ENCODE peak calls at places on chromosomes 1 and 21, in five cellular contexts. One of them, this sample, is unnamed. For H3K36me3, the result is how much of the 10 kb centered on the place peaks cover.

GRCh38 chr1:99544328-99544727 is 101.6 kb upstream of the PALMD start:
- DNase-seq in HCT116: no peak
- DNase-seq in upper lobe of left lung: no peak
- DNase-seq in GM12878: no peak
- DNase-seq in Panc1: no peak
- DNase-seq in this sample: no peak

GRCh38 chr1:54794401-54795099 is 6.6 kb downstream of the TTC22 start:
- DNase-seq in HCT116: no peak
- DNase-seq in upper lobe of left lung: no peak
- DNase-seq in GM12878: no peak
- DNase-seq in Panc1: no peak
- DNase-seq in this sample: no peak

GRCh38 chr1:21022279-21023040 is 154.2 kb downstream of the EIF4G3 start:
- DNase-seq in HCT116: peak
- DNase-seq in upper lobe of left lung: peak
- DNase-seq in GM12878: peak
- DNase-seq in Panc1: peak
- DNase-seq in this sample: no peak

GRCh38 chr1:24759492-24759891 is 14.2 kb downstream of the CLIC4 start:
- DNase-seq in HCT116: no peak
- DNase-seq in upper lobe of left lung: no peak
- DNase-seq in GM12878: no peak
- DNase-seq in Panc1: no peak
- DNase-seq in this sample: no peak

GRCh38 chr1:91777630-91778300 is 108.2 kb downstream of the TGFBR3 start:
- DNase-seq in HCT116: no peak
- DNase-seq in upper lobe of left lung: no peak
- DNase-seq in GM12878: no peak
- DNase-seq in Panc1: no peak
- DNase-seq in this sample: peak

GRCh38 chr1:224149733-224150132 is 33.3 kb upstream of the DEGS1 start:
- DNase-seq in HCT116: no peak
- DNase-seq in upper lobe of left lung: no peak
- DNase-seq in GM12878: no peak
- DNase-seq in Panc1: no peak
- DNase-seq in this sample: no peak

GRCh38 chr1:2199042-2199810 is 4.7 kb upstream of the FAAP20 start:
- DNase-seq in HCT116: peak
- DNase-seq in upper lobe of left lung: peak
- DNase-seq in GM12878: peak
- DNase-seq in Panc1: no peak
- DNase-seq in this sample: no peak

GRCh38 chr1:10721381-10722321 is 74.8 kb downstream of the CASZ1 start:
- DNase-seq in HCT116: no peak
- DNase-seq in upper lobe of left lung: no peak
- DNase-seq in GM12878: no peak
- DNase-seq in Panc1: no peak
- DNase-seq in this sample: no peak

GRCh38 chr1:85398391-85399064 is 66.4 kb downstream of the DDAH1 start:
- DNase-seq in HCT116: no peak
- DNase-seq in upper lobe of left lung: no peak
- DNase-seq in GM12878: no peak
- DNase-seq in Panc1: peak
- DNase-seq in this sample: no peak

GRCh38 chr1:228151170-228151513 is 1.4 kb downstream of the GJC2 start:
- DNase-seq in HCT116: no peak
- DNase-seq in upper lobe of left lung: no peak
- DNase-seq in GM12878: no peak
- DNase-seq in Panc1: no peak
- DNase-seq in this sample: no peak

GRCh38 chr1:19764848-19765247 is 34.9 kb downstream of the TMCO4 start:
- DNase-seq in HCT116: no peak
- DNase-seq in upper lobe of left lung: no peak
- DNase-seq in GM12878: no peak
- DNase-seq in Panc1: no peak
- DNase-seq in this sample: no peak

GRCh38 chr1:165827199-165828102 is at the start of gene UCK2:
- DNase-seq in HCT116: peak
- DNase-seq in upper lobe of left lung: peak
- DNase-seq in GM12878: no peak
- DNase-seq in Panc1: no peak
- DNase-seq in this sample: no peak

GRCh38 chr1:10793129-10793651 is 3.3 kb downstream of the CASZ1 start:
- DNase-seq in HCT116: no peak
- DNase-seq in upper lobe of left lung: no peak
- DNase-seq in GM12878: no peak
- DNase-seq in Panc1: peak
- DNase-seq in this sample: no peak

GRCh38 chr1:165495811-165496143 is 48.0 kb upstream of the LRRC52 start:
- DNase-seq in HCT116: no peak
- DNase-seq in upper lobe of left lung: no peak
- DNase-seq in GM12878: no peak
- DNase-seq in Panc1: no peak
- DNase-seq in this sample: no peak

GRCh38 chr1:43603004-43603403 is 46.9 kb upstream of the KDM4A start:
- DNase-seq in HCT116: no peak
- DNase-seq in upper lobe of left lung: no peak
- DNase-seq in GM12878: no peak
- DNase-seq in Panc1: no peak
- DNase-seq in this sample: no peak

GRCh38 chr1:66253330-66253921 is 280.5 kb upstream of the SGIP1 start:
- DNase-seq in HCT116: peak
- DNase-seq in upper lobe of left lung: no peak
- DNase-seq in GM12878: peak
- DNase-seq in Panc1: peak
- DNase-seq in this sample: no peak

GRCh38 chr1:207218512-207219352 is 102.7 kb upstream of the CD55 start:
- DNase-seq in HCT116: no peak
- DNase-seq in upper lobe of left lung: peak
- DNase-seq in GM12878: no peak
- DNase-seq in Panc1: no peak
- DNase-seq in this sample: no peak

GRCh38 chr1:154878371-154879355 is 8.6 kb upstream of the KCNN3 start:
- DNase-seq in HCT116: peak
- DNase-seq in upper lobe of left lung: peak
- DNase-seq in GM12878: no peak
- DNase-seq in Panc1: peak
- DNase-seq in this sample: no peak

GRCh38 chr1:107276247-107276646 is 135.4 kb downstream of the NTNG1 start:
- DNase-seq in HCT116: no peak
- DNase-seq in upper lobe of left lung: no peak
- DNase-seq in GM12878: no peak
- DNase-seq in Panc1: no peak
- DNase-seq in this sample: no peak

GRCh38 chr1:11802616-11802972 is 3.2 kb downstream of the MTHFR start:
- DNase-seq in HCT116: no peak
- DNase-seq in upper lobe of left lung: no peak
- DNase-seq in GM12878: no peak
- DNase-seq in Panc1: no peak
- DNase-seq in this sample: no peak

GRCh38 chr1:83942914-83943313 is 56.0 kb downstream of the TTLL7 start:
- DNase-seq in HCT116: no peak
- DNase-seq in upper lobe of left lung: no peak
- DNase-seq in GM12878: no peak
- DNase-seq in Panc1: no peak
- DNase-seq in this sample: no peak

GRCh38 chr1:43994794-43995790 is 3.7 kb downstream of the CCDC24 start:
- DNase-seq in HCT116: no peak
- DNase-seq in upper lobe of left lung: no peak
- DNase-seq in GM12878: no peak
- DNase-seq in Panc1: no peak
- DNase-seq in this sample: no peak

GRCh38 chr1:207804746-207805468 is 53.1 kb downstream of the CD46 start:
- DNase-seq in HCT116: no peak
- DNase-seq in upper lobe of left lung: no peak
- DNase-seq in GM12878: no peak
- DNase-seq in Panc1: no peak
- DNase-seq in this sample: no peak

GRCh38 chr1:164823486-164824279 is 264.7 kb downstream of the PBX1 start:
- DNase-seq in HCT116: no peak
- DNase-seq in upper lobe of left lung: no peak
- DNase-seq in GM12878: no peak
- DNase-seq in Panc1: no peak
- DNase-seq in this sample: no peak

GRCh38 chr1:220409751-220410370 is 118.1 kb upstream of the MARK1 start:
- DNase-seq in HCT116: no peak
- DNase-seq in upper lobe of left lung: no peak
- DNase-seq in GM12878: no peak
- DNase-seq in Panc1: no peak
- DNase-seq in this sample: no peak

GRCh38 chr1:98304888-98305287 is 356.6 kb upstream of the SNX7 start:
- DNase-seq in HCT116: no peak
- DNase-seq in upper lobe of left lung: no peak
- DNase-seq in GM12878: no peak
- DNase-seq in Panc1: no peak
- DNase-seq in this sample: no peak

GRCh38 chr21:25772680-25773079 is 37.9 kb downstream of the GABPA start:
- DNase-seq in HCT116: no peak
- DNase-seq in upper lobe of left lung: no peak
- DNase-seq in GM12878: no peak
- DNase-seq in Panc1: no peak
- DNase-seq in this sample: no peak

GRCh38 chr1:193181526-193181925 is 4.9 kb downstream of the B3GALT2 start:
- DNase-seq in HCT116: no peak
- DNase-seq in upper lobe of left lung: no peak
- DNase-seq in GM12878: no peak
- DNase-seq in Panc1: no peak
- DNase-seq in this sample: no peak

GRCh38 chr1:193181985-193182384 is 4.4 kb downstream of the B3GALT2 start:
- DNase-seq in HCT116: no peak
- DNase-seq in upper lobe of left lung: no peak
- DNase-seq in GM12878: no peak
- DNase-seq in Panc1: no peak
- DNase-seq in this sample: no peak

GRCh38 chr1:193176788-193177187 is 9.6 kb downstream of the B3GALT2 start:
- DNase-seq in HCT116: no peak
- DNase-seq in upper lobe of left lung: no peak
- DNase-seq in GM12878: no peak
- DNase-seq in Panc1: no peak
- DNase-seq in this sample: no peak

GRCh38 chr1:193179094-193179493 is 7.3 kb downstream of the B3GALT2 start:
- DNase-seq in HCT116: no peak
- DNase-seq in upper lobe of left lung: no peak
- DNase-seq in GM12878: no peak
- DNase-seq in Panc1: no peak
- DNase-seq in this sample: no peak

DNA sequence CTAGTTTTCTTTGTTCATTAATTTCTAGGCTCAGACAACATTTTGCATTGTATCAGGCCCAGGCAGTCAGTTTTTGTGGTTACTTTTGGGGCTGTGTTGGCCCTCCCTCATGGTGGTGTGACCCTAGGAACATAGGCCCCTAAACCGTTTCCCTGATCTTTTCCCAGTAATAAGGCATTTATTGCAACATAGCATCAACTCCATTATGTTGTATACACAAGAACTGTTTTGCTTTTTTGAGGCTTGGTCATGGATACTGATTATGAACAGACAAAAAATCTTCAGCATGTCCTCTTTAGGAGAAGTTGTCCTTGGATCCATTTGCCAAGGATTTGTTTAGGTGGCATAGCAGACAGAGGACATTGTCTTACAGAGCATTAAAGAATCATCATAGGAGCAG is 10.3 kb downstream of the B3GALT2 start:
- DNase-seq in HCT116: no peak
- DNase-seq in upper lobe of left lung: no peak
- DNase-seq in GM12878: no peak
- DNase-seq in Panc1: no peak
- DNase-seq in this sample: no peak
- H3K36me3 ChIP-seq in HCT116: under half
- H3K36me3 ChIP-seq in upper lobe of left lung: under half
- H3K36me3 ChIP-seq in GM12878: under half
- H3K36me3 ChIP-seq in Panc1: under half
- H3K36me3 ChIP-seq in this sample: under half

GRCh38 chr1:110003747-110004428 is 19.3 kb downstream of the AHCYL1 start:
- DNase-seq in HCT116: peak
- DNase-seq in upper lobe of left lung: peak
- DNase-seq in GM12878: peak
- DNase-seq in Panc1: no peak
- DNase-seq in this sample: no peak
- TF ChIP-seq POLR2AphosphoS5 in HCT116: no peak
- TF ChIP-seq POLR2AphosphoS5 in upper lobe of left lung: peak
- TF ChIP-seq POLR2AphosphoS5 in GM12878: no peak
- TF ChIP-seq POLR2AphosphoS5 in Panc1: no peak
- TF ChIP-seq POLR2AphosphoS5 in this sample: peak

DNA sequence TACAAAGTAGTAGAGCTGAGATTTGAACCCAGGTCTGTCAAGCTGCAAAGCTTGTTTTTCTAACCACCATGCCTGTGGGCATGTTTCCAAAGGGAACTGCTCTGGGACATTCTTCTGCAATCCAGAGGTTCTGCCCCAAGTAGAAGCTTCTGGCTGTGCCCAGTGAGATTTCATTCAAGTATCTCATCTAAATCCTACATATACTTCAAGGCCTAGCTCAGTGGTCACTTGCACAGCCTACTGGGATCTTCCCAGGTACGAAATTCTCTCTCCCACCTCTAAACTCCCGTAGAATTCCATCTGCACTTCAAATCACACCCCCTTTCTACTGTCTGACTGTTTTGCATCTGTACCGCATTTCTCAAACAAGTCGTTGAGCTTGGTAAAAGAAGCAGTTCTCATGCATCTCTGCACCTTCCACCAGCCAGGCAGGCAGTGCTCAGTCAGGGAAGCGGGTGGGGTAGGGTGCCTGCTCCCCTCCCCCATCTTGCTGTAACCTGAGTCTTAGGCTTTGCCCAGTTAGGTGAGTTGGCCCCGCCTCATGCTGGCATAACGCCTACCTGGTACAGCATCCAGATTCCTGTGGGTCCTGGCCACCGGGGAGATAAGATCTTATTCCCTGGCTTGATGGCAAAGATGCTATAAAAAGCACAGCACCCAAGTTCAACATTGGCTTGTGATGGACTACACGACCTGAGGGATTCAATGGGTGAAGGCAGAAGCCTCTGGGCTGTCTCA is 13.5 kb downstream of the SLC9A1 start:
- DNase-seq in HCT116: no peak
- DNase-seq in upper lobe of left lung: peak
- DNase-seq in GM12878: no peak
- DNase-seq in Panc1: no peak
- DNase-seq in this sample: no peak
- H3K36me3 ChIP-seq in HCT116: under half
- H3K36me3 ChIP-seq in upper lobe of left lung: under half
- H3K36me3 ChIP-seq in GM12878: under half
- H3K36me3 ChIP-seq in Panc1: under half
- H3K36me3 ChIP-seq in this sample: under half

GRCh38 chr1:89934441-89934840 is 60.5 kb upstream of the ZNF326 start:
- DNase-seq in HCT116: no peak
- DNase-seq in upper lobe of left lung: no peak
- DNase-seq in GM12878: no peak
- DNase-seq in Panc1: no peak
- DNase-seq in this sample: no peak

GRCh38 chr1:89932598-89933364 is 62.1 kb upstream of the ZNF326 start:
- DNase-seq in HCT116: no peak
- DNase-seq in upper lobe of left lung: no peak
- DNase-seq in GM12878: no peak
- DNase-seq in Panc1: no peak
- DNase-seq in this sample: no peak

GRCh38 chr1:89930579-89930978 is 64.3 kb upstream of the ZNF326 start:
- DNase-seq in HCT116: no peak
- DNase-seq in upper lobe of left lung: no peak
- DNase-seq in GM12878: no peak
- DNase-seq in Panc1: no peak
- DNase-seq in this sample: no peak

GRCh38 chr1:89929467-89930063 is 65.3 kb upstream of the ZNF326 start:
- DNase-seq in HCT116: no peak
- DNase-seq in upper lobe of left lung: no peak
- DNase-seq in GM12878: no peak
- DNase-seq in Panc1: no peak
- DNase-seq in this sample: no peak

GRCh38 chr1:89931950-89932349 is 63.0 kb upstream of the ZNF326 start:
- DNase-seq in HCT116: no peak
- DNase-seq in upper lobe of left lung: no peak
- DNase-seq in GM12878: no peak
- DNase-seq in Panc1: no peak
- DNase-seq in this sample: no peak
- TF ChIP-seq POLR2AphosphoS5 in HCT116: no peak
- TF ChIP-seq POLR2AphosphoS5 in upper lobe of left lung: no peak
- TF ChIP-seq POLR2AphosphoS5 in GM12878: no peak
- TF ChIP-seq POLR2AphosphoS5 in Panc1: no peak
- TF ChIP-seq POLR2AphosphoS5 in this sample: no peak